ENCODE peak calls at places on chromosome 1, in seven cellular contexts. T, L, H, S, P, R and N are unnamed samples.

GRCh38 chr1:215228193-215228592 is 145.7 kb downstream of the KCNK2 start:
- DNase-seq in T (no peak), L (no peak), H (no peak), S (no peak), P (no peak), R (no peak), N (no peak)

GRCh38 chr1:170075186-170075585 is 691 bp upstream of the KIFAP3 start:
- DNase-seq in T (no peak), L (no peak), H (no peak), S (no peak), P (no peak), R (peak; percentile 46), N (peak; percentile 42)

GRCh38 chr1:36369472-36369871 is 16.3 kb downstream of the STK40 start:
- DNase-seq in T (no peak), L (no peak), H (no peak), S (no peak), P (no peak), R (no peak), N (no peak)

GRCh38 chr1:175341631-175342429 is 149.3 kb upstream of the KIAA0040 start:
- DNase-seq in T (no peak), L (no peak), H (no peak), S (no peak), P (no peak), R (no peak), N (no peak)

GRCh38 chr1:53634571-53634979 is 104.4 kb downstream of the GLIS1 start:
- DNase-seq in T (no peak), L (no peak), H (no peak), S (no peak), P (no peak), R (peak; percentile 34), N (no peak)

GRCh38 chr1:101567582-101568189 is 330.9 kb downstream of the S1PR1 start:
- DNase-seq in T (peak; percentile 19), L (peak; percentile 44), H (peak; percentile 1), S (peak; percentile 20), P (no peak), R (no peak), N (peak; percentile 21)

GRCh38 chr1:183039985-183040447 is 16.8 kb downstream of the LAMC1 start:
- DNase-seq in T (no peak), L (no peak), H (no peak), S (no peak), P (no peak), R (no peak), N (no peak)

GRCh38 chr1:115929846-115930245 is 46.5 kb upstream of the SLC22A15 start:
- DNase-seq in T (no peak), L (no peak), H (no peak), S (no peak), P (no peak), R (no peak), N (no peak)

GRCh38 chr1:150392627-150393026 is 28.7 kb downstream of the RPRD2 start:
- DNase-seq in T (no peak), L (no peak), H (no peak), S (no peak), P (no peak), R (no peak), N (no peak)

GRCh38 chr1:200364831-200365230 is 45.0 kb downstream of the ZNF281 start:
- DNase-seq in T (no peak), L (no peak), H (no peak), S (no peak), P (no peak), R (no peak), N (no peak)

GRCh38 chr1:44512313-44512885 is 107.3 kb downstream of the RNF220 start:
- DNase-seq in T (no peak), L (no peak), H (peak; percentile 19), S (no peak), P (no peak), R (no peak), N (no peak)

GRCh38 chr1:186564558-186564957 is 103.6 kb upstream of the PDC start:
- DNase-seq in T (no peak), L (no peak), H (no peak), S (no peak), P (no peak), R (no peak), N (no peak)

GRCh38 chr1:43868741-43869067 is 64.9 kb upstream of the ARTN start:
- DNase-seq in T (no peak), L (no peak), H (peak; percentile 39), S (no peak), P (peak; percentile 35), R (no peak), N (no peak)

GRCh38 chr1:228378453-228379164 is 28.0 kb downstream of the TRIM11 start:
- DNase-seq in T (peak; percentile 34), L (peak; percentile 89), H (peak; percentile 53), S (peak; percentile 30), P (peak; percentile 37), R (peak; percentile 93), N (peak; percentile 92)

GRCh38 chr1:34405266-34405959 is 228.7 kb downstream of the C1orf94 start:
- DNase-seq in T (no peak), L (no peak), H (no peak), S (no peak), P (no peak), R (no peak), N (no peak)

GRCh38 chr1:52658795-52659194 is 25.8 kb downstream of the SHISAL2A start:
- DNase-seq in T (no peak), L (no peak), H (no peak), S (no peak), P (no peak), R (no peak), N (no peak)

GRCh38 chr1:200445213-200445612 is 35.4 kb upstream of the ZNF281 start:
- DNase-seq in T (no peak), L (no peak), H (no peak), S (no peak), P (no peak), R (no peak), N (no peak)

GRCh38 chr1:32014199-32014936 is 700 bp downstream of the KHDRBS1 start:
- DNase-seq in T (peak; percentile 10), L (peak; percentile 66), H (no peak), S (no peak), P (peak; percentile 39), R (peak; percentile 74), N (peak; percentile 12)